ENCODE peak calls at places on chromosome X, in five cellular contexts. One of them, this sample, is unnamed.
A peak's percentile ranks its signal among the peaks of the same experiment; 100 is the strongest.

GRCh38 chrX:52217494-52218160 is 32.9 kb downstream of the MAGED4 start:
- DNase-seq in GM10248: no peak
- DNase-seq in stomach: no peak
- DNase-seq in A549: no peak
- DNase-seq in A673: no peak
- DNase-seq in this sample: no peak

GRCh38 chrX:139815771-139816170 is 107.8 kb upstream of the MCF2 start:
- DNase-seq in GM10248: no peak
- DNase-seq in stomach: no peak
- DNase-seq in A549: no peak
- DNase-seq in A673: no peak
- DNase-seq in this sample: no peak

GRCh38 chrX:54550821-54551220 is 20.8 kb downstream of the GNL3L start:
- DNase-seq in GM10248: no peak
- DNase-seq in stomach: no peak
- DNase-seq in A549: no peak
- DNase-seq in A673: no peak
- DNase-seq in this sample: no peak

GRCh38 chrX:71533850-71534515 is 1.1 kb downstream of the OGT start:
- DNase-seq in GM10248: no peak
- DNase-seq in stomach: peak; percentile 34
- DNase-seq in A549: peak; percentile 16
- DNase-seq in A673: peak; percentile 71
- DNase-seq in this sample: no peak

GRCh38 chrX:101195442-101196173 is 24.0 kb upstream of the DRP2 start:
- DNase-seq in GM10248: no peak
- DNase-seq in stomach: no peak
- DNase-seq in A549: no peak
- DNase-seq in A673: no peak
- DNase-seq in this sample: no peak

GRCh38 chrX:155632424-155633100 is 19.8 kb upstream of the TMLHE start:
- DNase-seq in GM10248: no peak
- DNase-seq in stomach: no peak
- DNase-seq in A549: no peak
- DNase-seq in A673: no peak
- DNase-seq in this sample: no peak

GRCh38 chrX:16160729-16161128 is 6.6 kb upstream of the MAGEB17 start:
- DNase-seq in GM10248: no peak
- DNase-seq in stomach: no peak
- DNase-seq in A549: peak; percentile 38
- DNase-seq in A673: no peak
- DNase-seq in this sample: no peak

GRCh38 chrX:916235-916609 is 285.6 kb downstream of the SHOX start:
- DNase-seq in GM10248: no peak
- DNase-seq in stomach: no peak
- DNase-seq in A549: no peak
- DNase-seq in A673: no peak
- DNase-seq in this sample: no peak

GRCh38 chrX:9311411-9312160 is 153.3 kb upstream of the TBL1X start:
- DNase-seq in GM10248: no peak
- DNase-seq in stomach: no peak
- DNase-seq in A549: no peak
- DNase-seq in A673: no peak
- DNase-seq in this sample: no peak

GRCh38 chrX:96474357-96475125 is 210.1 kb upstream of the DIAPH2 start:
- DNase-seq in GM10248: no peak
- DNase-seq in stomach: no peak
- DNase-seq in A549: no peak
- DNase-seq in A673: no peak
- DNase-seq in this sample: no peak

GRCh38 chrX:155767101-155767878 is 113.9 kb upstream of the VAMP7 start:
- DNase-seq in GM10248: no peak
- DNase-seq in stomach: peak; percentile 47
- DNase-seq in A549: peak; percentile 18
- DNase-seq in A673: peak; percentile 77
- DNase-seq in this sample: peak; percentile 22

GRCh38 chrX:39757971-39758370 is 339.8 kb downstream of the BCOR start:
- DNase-seq in GM10248: no peak
- DNase-seq in stomach: no peak
- DNase-seq in A549: no peak
- DNase-seq in A673: no peak
- DNase-seq in this sample: no peak

GRCh38 chrX:23317799-23318724 is 16.6 kb upstream of the PTCHD1 start:
- DNase-seq in GM10248: peak; percentile 57
- DNase-seq in stomach: no peak
- DNase-seq in A549: peak; percentile 15
- DNase-seq in A673: peak; percentile 51
- DNase-seq in this sample: peak; percentile 48

GRCh38 chrX:1581132-1581531 is 10.3 kb upstream of the AKAP17A start:
- DNase-seq in GM10248: peak; percentile 54
- DNase-seq in stomach: peak; percentile 58
- DNase-seq in A549: peak; percentile 71
- DNase-seq in A673: peak; percentile 89
- DNase-seq in this sample: peak; percentile 49

GRCh38 chrX:4876268-4876667 is 1162.8 kb upstream of the PRKX start:
- DNase-seq in GM10248: no peak
- DNase-seq in stomach: no peak
- DNase-seq in A549: no peak
- DNase-seq in A673: no peak
- DNase-seq in this sample: no peak

GRCh38 chrX:78375894-78376293 is 48.5 kb upstream of the CYSLTR1 start:
- DNase-seq in GM10248: no peak
- DNase-seq in stomach: no peak
- DNase-seq in A549: no peak
- DNase-seq in A673: peak; percentile 54
- DNase-seq in this sample: no peak

GRCh38 chrX:27354021-27354420 is 109.1 kb downstream of the PPP4R3C start:
- DNase-seq in GM10248: no peak
- DNase-seq in stomach: no peak
- DNase-seq in A549: no peak
- DNase-seq in A673: no peak
- DNase-seq in this sample: no peak

GRCh38 chrX:109952050-109952449 is 50.9 kb upstream of the TMEM164 start:
- DNase-seq in GM10248: no peak
- DNase-seq in stomach: no peak
- DNase-seq in A549: no peak
- DNase-seq in A673: no peak
- DNase-seq in this sample: no peak

GRCh38 chrX:124406294-124407013 is 60.1 kb downstream of the SH2D1A start:
- DNase-seq in GM10248: peak; percentile 36
- DNase-seq in stomach: peak; percentile 51
- DNase-seq in A549: peak; percentile 68
- DNase-seq in A673: peak; percentile 85
- DNase-seq in this sample: peak; percentile 39

DNA sequence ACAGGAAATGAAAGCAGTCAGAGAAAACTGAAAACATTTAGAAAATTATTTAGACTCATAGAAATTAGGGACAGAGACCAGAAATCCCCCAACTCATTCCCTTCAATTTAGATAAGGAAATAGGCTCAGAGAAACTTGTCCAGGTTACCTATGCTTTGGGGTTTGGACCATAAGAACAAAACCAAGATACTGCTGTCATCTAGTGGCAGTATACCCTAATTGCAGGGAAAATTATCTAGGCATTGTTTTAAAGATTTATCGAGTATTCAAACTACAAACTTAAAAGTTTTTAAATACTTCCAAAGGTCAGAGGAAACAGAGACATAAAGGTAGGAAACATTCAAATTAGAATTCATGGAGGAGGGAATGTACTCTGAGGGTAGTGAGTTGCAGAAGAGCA is 67.0 kb upstream of the KLHL13 start:
- DNase-seq in GM10248: no peak
- DNase-seq in stomach: no peak
- DNase-seq in A549: no peak
- DNase-seq in A673: no peak
- DNase-seq in this sample: no peak
- TF ChIP-seq CTCF in GM10248: no peak
- TF ChIP-seq CTCF in stomach: no peak
- TF ChIP-seq CTCF in A549: no peak
- TF ChIP-seq CTCF in A673: peak; percentile 43
- TF ChIP-seq CTCF in this sample: peak; percentile 16

GRCh38 chrX:68660746-68661145 is 13.3 kb downstream of the STARD8 start:
- DNase-seq in GM10248: no peak
- DNase-seq in stomach: no peak
- DNase-seq in A549: no peak
- DNase-seq in A673: no peak
- DNase-seq in this sample: no peak

GRCh38 chrX:68669872-68670271 is 22.4 kb downstream of the STARD8 start:
- DNase-seq in GM10248: no peak
- DNase-seq in stomach: no peak
- DNase-seq in A549: no peak
- DNase-seq in A673: no peak
- DNase-seq in this sample: no peak

GRCh38 chrX:68666580-68666979 is 19.1 kb downstream of the STARD8 start:
- DNase-seq in GM10248: no peak
- DNase-seq in stomach: no peak
- DNase-seq in A549: no peak
- DNase-seq in A673: no peak
- DNase-seq in this sample: no peak

GRCh38 chrX:68669094-68669830 is 21.8 kb downstream of the STARD8 start:
- DNase-seq in GM10248: no peak
- DNase-seq in stomach: no peak
- DNase-seq in A549: no peak
- DNase-seq in A673: no peak
- DNase-seq in this sample: no peak

GRCh38 chrX:68665502-68665901 is 18.0 kb downstream of the STARD8 start:
- DNase-seq in GM10248: no peak
- DNase-seq in stomach: no peak
- DNase-seq in A549: no peak
- DNase-seq in A673: no peak
- DNase-seq in this sample: no peak
- TF ChIP-seq CTCF in GM10248: no peak
- TF ChIP-seq CTCF in stomach: no peak
- TF ChIP-seq CTCF in A549: no peak
- TF ChIP-seq CTCF in A673: no peak
- TF ChIP-seq CTCF in this sample: no peak

GRCh38 chrX:47562615-47563243 is 1.7 kb downstream of the ARAF start:
- DNase-seq in GM10248: peak; percentile 8
- DNase-seq in stomach: no peak
- DNase-seq in A549: no peak
- DNase-seq in A673: peak; percentile 61
- DNase-seq in this sample: no peak
- TF ChIP-seq CTCF in GM10248: peak; percentile 46
- TF ChIP-seq CTCF in stomach: no peak
- TF ChIP-seq CTCF in A549: peak; percentile 21
- TF ChIP-seq CTCF in A673: peak; percentile 53
- TF ChIP-seq CTCF in this sample: peak; percentile 36

DNA sequence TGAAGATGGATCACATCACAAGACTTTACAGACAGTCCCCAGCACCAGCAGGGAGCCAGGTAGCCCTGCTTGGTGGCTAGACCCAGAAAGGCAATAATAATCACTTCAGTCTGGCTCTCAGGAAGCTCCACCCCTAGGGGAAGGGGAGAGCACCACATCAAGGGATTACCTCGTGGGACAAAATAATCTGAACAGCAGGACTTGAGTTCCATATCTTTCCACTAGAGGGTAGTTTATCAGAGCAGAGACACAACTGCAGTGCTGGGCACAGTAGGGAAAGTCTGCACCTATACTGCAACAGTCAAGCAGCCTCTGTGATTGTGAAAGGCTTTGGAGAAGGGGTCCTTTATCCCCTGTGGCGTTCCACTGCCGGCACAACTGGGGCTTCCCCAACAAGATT is 547.0 kb upstream of the POU3F4 start:
- DNase-seq in GM10248: no peak
- DNase-seq in stomach: no peak
- DNase-seq in A549: no peak
- DNase-seq in A673: no peak
- DNase-seq in this sample: no peak
- TF ChIP-seq CTCF in GM10248: no peak
- TF ChIP-seq CTCF in stomach: no peak
- TF ChIP-seq CTCF in A549: no peak
- TF ChIP-seq CTCF in A673: no peak
- TF ChIP-seq CTCF in this sample: no peak

DNA sequence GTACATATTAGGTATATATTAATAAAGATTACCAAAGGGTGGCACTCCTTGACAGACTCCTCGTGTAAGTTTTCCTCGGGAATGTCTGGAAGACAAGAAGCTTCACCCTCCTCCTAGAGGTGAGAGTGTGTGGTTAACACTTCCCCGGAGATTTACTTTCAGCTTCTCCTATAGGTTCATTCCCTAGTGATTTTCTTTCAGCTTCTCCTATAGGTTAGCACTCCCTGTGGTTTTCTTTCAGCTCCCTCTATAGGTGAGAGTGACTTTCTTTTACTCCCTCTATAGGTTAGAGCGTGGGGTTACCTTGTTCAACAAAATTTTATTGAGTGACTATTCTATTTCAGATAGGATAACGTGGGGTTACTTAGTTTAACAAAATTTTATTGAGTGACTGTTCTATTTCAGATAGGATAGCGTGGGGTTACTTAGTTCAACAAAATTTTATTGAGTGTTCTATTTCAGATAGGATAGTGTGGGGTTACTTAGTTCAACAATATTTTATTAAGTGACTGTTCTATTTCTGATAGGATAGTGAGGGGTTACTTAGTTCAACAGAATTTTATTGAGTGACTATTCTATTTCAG is 106.0 kb upstream of the PLAC1 start:
- DNase-seq in GM10248: peak; percentile 31
- DNase-seq in stomach: no peak
- DNase-seq in A549: peak; percentile 72
- DNase-seq in A673: peak; percentile 80
- DNase-seq in this sample: peak; percentile 35
- TF ChIP-seq CTCF in GM10248: peak; percentile 12
- TF ChIP-seq CTCF in stomach: no peak
- TF ChIP-seq CTCF in A549: peak; percentile 32
- TF ChIP-seq CTCF in A673: peak; percentile 54
- TF ChIP-seq CTCF in this sample: no peak

GRCh38 chrX:63012574-63012973 is 338.6 kb downstream of the SPIN4 start:
- DNase-seq in GM10248: no peak
- DNase-seq in stomach: no peak
- DNase-seq in A549: no peak
- DNase-seq in A673: no peak
- DNase-seq in this sample: no peak
- TF ChIP-seq CTCF in GM10248: no peak
- TF ChIP-seq CTCF in stomach: no peak
- TF ChIP-seq CTCF in A549: no peak
- TF ChIP-seq CTCF in A673: no peak
- TF ChIP-seq CTCF in this sample: peak; percentile 4

GRCh38 chrX:7191681-7192110 is 43.7 kb upstream of the PUDP start:
- DNase-seq in GM10248: no peak
- DNase-seq in stomach: no peak
- DNase-seq in A549: no peak
- DNase-seq in A673: no peak
- DNase-seq in this sample: no peak
- TF ChIP-seq CTCF in GM10248: no peak
- TF ChIP-seq CTCF in stomach: no peak
- TF ChIP-seq CTCF in A549: no peak
- TF ChIP-seq CTCF in A673: peak; percentile 36
- TF ChIP-seq CTCF in this sample: peak; percentile 30